ENCODE peak calls at places on chromosomes 5 and 9, in five cellular contexts. C, B, R, W and T are unnamed samples.

GRCh38 chr9:98332405-98332831 is 77.0 kb upstream of the TBC1D2 start:
- DNase-seq in C (no peak), B (no peak), R (no peak), W (no peak), T (no peak)

GRCh38 chr5:62720036-62720441 is 141.4 kb downstream of the LRRC70 start:
- DNase-seq in C (no peak), B (no peak), R (peak; percentile 24), W (no peak), T (peak; percentile 26)

GRCh38 chr5:14339467-14339866 is 196.3 kb downstream of the TRIO start:
- DNase-seq in C (no peak), B (no peak), R (no peak), W (no peak), T (no peak)

GRCh38 chr9:77917800-77918199 is 113.8 kb downstream of the GNAQ start:
- DNase-seq in C (no peak), B (no peak), R (no peak), W (no peak), T (no peak)

GRCh38 chr5:178331491-178331981 is 98.9 kb upstream of the PHYKPL start:
- DNase-seq in C (peak; percentile 19), B (peak; percentile 31), R (no peak), W (no peak), T (no peak)

GRCh38 chr5:54309751-54310432 is 481 bp downstream of the ARL15 start:
- DNase-seq in C (peak; percentile 21), B (peak; percentile 24), R (peak; percentile 31), W (no peak), T (no peak)

GRCh38 chr5:129372025-129372424 is 88.1 kb upstream of the ADAMTS19 start:
- DNase-seq in C (no peak), B (no peak), R (no peak), W (no peak), T (no peak)

GRCh38 chr9:35350212-35350611 is 139.7 kb upstream of the RUSC2 start:
- DNase-seq in C (no peak), B (no peak), R (no peak), W (no peak), T (no peak)

GRCh38 chr9:98191615-98192502 is 578 bp downstream of the CORO2A start:
- DNase-seq in C (no peak), B (no peak), R (peak; percentile 26), W (no peak), T (peak; percentile 46)

GRCh38 chr5:109511980-109512744 is 102.4 kb upstream of the PJA2 start:
- DNase-seq in C (no peak), B (no peak), R (no peak), W (no peak), T (no peak)

GRCh38 chr9:78601957-78602565 is 305.1 kb downstream of the PSAT1 start:
- DNase-seq in C (peak; percentile 20), B (no peak), R (peak; percentile 34), W (no peak), T (no peak)

GRCh38 chr9:109619310-109619709 is 121.2 kb upstream of the PTPN3 start:
- DNase-seq in C (no peak), B (no peak), R (no peak), W (no peak), T (no peak)

GRCh38 chr9:33233659-33234335 is 6.2 kb upstream of the SPINK4 start:
- DNase-seq in C (no peak), B (no peak), R (no peak), W (peak; percentile 38), T (no peak)

GRCh38 chr5:181241393-181241975 is 2.2 kb downstream of the RACK1 start:
- DNase-seq in C (no peak), B (no peak), R (peak; percentile 73), W (no peak), T (no peak)

GRCh38 chr5:155260798-155261197 is 247.2 kb downstream of the KIF4B start:
- DNase-seq in C (no peak), B (no peak), R (peak; percentile 35), W (no peak), T (no peak)

GRCh38 chr9:127954831-127955293 is 17.2 kb upstream of the DPM2 start:
- DNase-seq in C (no peak), B (no peak), R (no peak), W (no peak), T (no peak)

GRCh38 chr5:13350754-13351153 is 593.7 kb downstream of the DNAH5 start:
- DNase-seq in C (no peak), B (no peak), R (no peak), W (no peak), T (no peak)

GRCh38 chr5:9339206-9339818 is 206.6 kb downstream of the SEMA5A start:
- DNase-seq in C (no peak), B (no peak), R (peak; percentile 7), W (no peak), T (no peak)

GRCh38 chr9:27835746-27836145 is 262.5 kb upstream of the C9orf72 start:
- DNase-seq in C (no peak), B (no peak), R (no peak), W (no peak), T (no peak)

GRCh38 chr5:123585871-123586270 is 73.9 kb downstream of the CSNK1G3 start:
- DNase-seq in C (no peak), B (no peak), R (no peak), W (no peak), T (no peak)

GRCh38 chr5:108461628-108462367 is 79.9 kb upstream of the FBXL17 start:
- DNase-seq in C (no peak), B (no peak), R (no peak), W (no peak), T (no peak)

GRCh38 chr5:154395407-154396106 is 50.2 kb upstream of the SAP30L start:
- DNase-seq in C (no peak), B (no peak), R (no peak), W (no peak), T (no peak)

GRCh38 chr9:93116049-93116961 is 17.7 kb downstream of the NINJ1 start:
- DNase-seq in C (peak; percentile 70), B (peak; percentile 81), R (no peak), W (no peak), T (no peak)

GRCh38 chr5:470961-471749 is 28.2 kb downstream of the EXOC3 start:
- DNase-seq in C (no peak), B (no peak), R (no peak), W (no peak), T (no peak)

GRCh38 chr9:83151627-83152137 is 88.7 kb upstream of the RASEF start:
- DNase-seq in C (no peak), B (no peak), R (no peak), W (no peak), T (no peak)

GRCh38 chr5:78964889-78965288 is 20.2 kb downstream of the ARSB start:
- DNase-seq in C (peak; percentile 32), B (no peak), R (peak; percentile 76), W (no peak), T (no peak)

GRCh38 chr9:22855956-22856355 is 409.3 kb downstream of the DMRTA1 start:
- DNase-seq in C (no peak), B (no peak), R (no peak), W (no peak), T (no peak)

GRCh38 chr9:128001411-128002298 is 20.9 kb upstream of the EEIG1 start:
- DNase-seq in C (no peak), B (peak; percentile 74), R (no peak), W (peak; percentile 74), T (no peak)

GRCh38 chr9:104872959-104873850 is 54.8 kb downstream of the ABCA1 start:
- DNase-seq in C (peak; percentile 56), B (peak; percentile 55), R (no peak), W (peak; percentile 78), T (no peak)

GRCh38 chr5:173148354-173148753 is 4.0 kb downstream of the BNIP1 start:
- DNase-seq in C (no peak), B (no peak), R (no peak), W (no peak), T (no peak)

GRCh38 chr5:137084016-137084415 is 415.1 kb downstream of the SPOCK1 start:
- DNase-seq in C (no peak), B (no peak), R (no peak), W (no peak), T (no peak)

GRCh38 chr5:37812365-37812764 is 27.5 kb downstream of the GDNF start:
- DNase-seq in C (no peak), B (no peak), R (no peak), W (no peak), T (no peak)

GRCh38 chr9:136244116-136244775 is 1.4 kb downstream of the QSOX2 start:
- DNase-seq in C (no peak), B (no peak), R (peak; percentile 84), W (no peak), T (peak; percentile 50)

GRCh38 chr5:114419941-114420340 is 58.1 kb downstream of the KCNN2 start:
- DNase-seq in C (no peak), B (no peak), R (no peak), W (peak; percentile 47), T (no peak)

GRCh38 chr9:78835928-78836450 is 539.1 kb downstream of the PSAT1 start:
- DNase-seq in C (no peak), B (no peak), R (no peak), W (no peak), T (no peak)

DNA sequence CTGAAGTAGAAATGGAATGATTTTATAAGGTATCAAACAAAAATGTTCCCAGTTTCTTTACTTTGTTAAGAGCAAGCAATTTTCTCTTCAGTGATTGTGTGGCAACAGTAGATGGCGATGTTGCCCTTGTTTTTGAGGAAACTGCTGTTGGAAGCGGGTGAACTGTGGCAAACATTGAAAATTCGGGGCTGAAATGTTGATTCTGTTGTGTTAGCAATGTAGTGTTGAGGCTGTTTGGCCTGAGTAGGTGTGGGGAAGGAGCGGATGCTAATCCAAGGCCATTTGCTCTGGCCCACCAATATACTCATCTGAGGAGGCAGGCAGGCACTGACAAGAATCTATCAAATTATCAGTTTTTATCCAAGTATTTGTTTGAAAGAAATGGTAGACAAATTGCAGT is 129.8 kb downstream of the SLC12A2 start:
- DNase-seq in C (peak; percentile 51), B (peak; percentile 49), R (peak; percentile 56), W (no peak), T (peak; percentile 59)
- H3K4me3 ChIP-seq in C (no peak overlapping the region), B (no peak overlapping the region), R (no peak overlapping the region), W (no peak overlapping the region), T (no peak overlapping the region)

GRCh38 chr9:126410229-126410628 is 83.6 kb downstream of the MVB12B start:
- DNase-seq in C (no peak), B (no peak), R (no peak), W (no peak), T (no peak)

GRCh38 chr9:126412945-126413344 is 86.3 kb downstream of the MVB12B start:
- DNase-seq in C (no peak), B (no peak), R (no peak), W (peak; percentile 44), T (no peak)

GRCh38 chr9:126413470-126414051 is 86.9 kb downstream of the MVB12B start:
- DNase-seq in C (no peak), B (no peak), R (no peak), W (no peak), T (no peak)

GRCh38 chr9:126411948-126412284 is 85.3 kb downstream of the MVB12B start:
- DNase-seq in C (no peak), B (no peak), R (peak; percentile 6), W (no peak), T (no peak)

GRCh38 chr9:126411225-126411947 is 84.8 kb downstream of the MVB12B start:
- DNase-seq in C (no peak), B (no peak), R (peak; percentile 48), W (no peak), T (peak; percentile 93)
- H3K4me3 ChIP-seq in C (no peak overlapping the region), B (no peak overlapping the region), R (peak overlapping the region; percentile 48), W (no peak overlapping the region), T (peak overlapping the region; percentile 78)

GRCh38 chr5:149408252-149409099 is 29.4 kb upstream of the IL17B start:
- DNase-seq in C (no peak), B (no peak), R (no peak), W (no peak), T (no peak)
- H3K4me3 ChIP-seq in C (peak overlapping the region; percentile 35), B (peak overlapping the region; percentile 88), R (no peak overlapping the region), W (peak overlapping the region; percentile 87), T (no peak overlapping the region)

GRCh38 chr9:131103535-131103934 is 7.2 kb downstream of the AIF1L start:
- DNase-seq in C (no peak), B (no peak), R (no peak), W (no peak), T (no peak)
- H3K4me3 ChIP-seq in C (no peak overlapping the region), B (no peak overlapping the region), R (no peak overlapping the region), W (no peak overlapping the region), T (no peak overlapping the region)